ENCODE peak calls at places on chromosomes 5 and 9, in five cellular contexts. Y is mesendoderm, D is H9, Z is H1, X is IMR-90. U is an unnamed sample.

GRCh38 chr5:120769291-120769872 is 305.3 kb downstream of the PRR16 start:
- DNase-seq in Y (no peak), D (no peak), Z (no peak), X (peak), U (no peak)

GRCh38 chr5:6291961-6292360 is 86.4 kb downstream of the MED10 start:
- DNase-seq in Y (peak), D (peak), Z (no peak), X (no peak), U (no peak)

GRCh38 chr5:68565427-68565826 is 349.9 kb downstream of the PIK3R1 start:
- DNase-seq in Y (no peak), D (no peak), Z (no peak), X (no peak), U (no peak)

GRCh38 chr5:141349917-141350619 is at the start of gene PCDHGB1:
- DNase-seq in Y (peak), D (peak), Z (no peak), X (peak), U (no peak)

GRCh38 chr9:93111371-93112115 is 15.5 kb downstream of the CARD19 start:
- DNase-seq in Y (no peak), D (no peak), Z (no peak), X (peak), U (no peak)

GRCh38 chr9:121557581-121558422 is 58.2 kb upstream of the GGTA1 start:
- DNase-seq in Y (peak), D (peak), Z (no peak), X (peak), U (peak)

GRCh38 chr5:110115485-110115884 is 425.8 kb downstream of the MAN2A1 start:
- DNase-seq in Y (no peak), D (no peak), Z (no peak), X (no peak), U (no peak)

GRCh38 chr5:88235346-88235745 is 33.3 kb downstream of the TMEM161B start:
- DNase-seq in Y (peak), D (no peak), Z (no peak), X (no peak), U (no peak)

GRCh38 chr9:114958021-114958846 is 27.8 kb upstream of the TNFSF8 start:
- DNase-seq in Y (no peak), D (no peak), Z (no peak), X (no peak), U (no peak)

GRCh38 chr5:1101991-1102713 is 9.7 kb downstream of the SLC12A7 start:
- DNase-seq in Y (peak), D (no peak), Z (no peak), X (peak), U (peak)

GRCh38 chr5:91168859-91169258 is 214.3 kb downstream of the ARRDC3 start:
- DNase-seq in Y (no peak), D (no peak), Z (no peak), X (no peak), U (no peak)

GRCh38 chr5:89276566-89277305 is 393.8 kb upstream of the MEF2C start:
- DNase-seq in Y (no peak), D (no peak), Z (no peak), X (peak), U (no peak)

GRCh38 chr5:7667216-7667767 is 183.6 kb downstream of the CFAP90 start:
- DNase-seq in Y (no peak), D (no peak), Z (no peak), X (no peak), U (no peak)

GRCh38 chr5:684771-685216 is 8.4 kb downstream of the TPPP start:
- DNase-seq in Y (no peak), D (peak), Z (no peak), X (no peak), U (no peak)

GRCh38 chr9:84271004-84271886 is 69.3 kb downstream of the SLC28A3 start:
- DNase-seq in Y (peak), D (peak), Z (no peak), X (peak), U (peak)

GRCh38 chr9:88873635-88874034 is 117.6 kb upstream of the S1PR3 start:
- DNase-seq in Y (no peak), D (no peak), Z (no peak), X (no peak), U (no peak)

GRCh38 chr5:16549491-16550233 is 67.1 kb downstream of the RETREG1 start:
- DNase-seq in Y (no peak), D (no peak), Z (no peak), X (no peak), U (no peak)

GRCh38 chr9:6194934-6195333 is 20.7 kb upstream of the IL33 start:
- DNase-seq in Y (peak), D (no peak), Z (no peak), X (no peak), U (no peak)

GRCh38 chr5:150410524-150411244 is 2.0 kb downstream of the CD74 start:
- DNase-seq in Y (peak), D (peak), Z (no peak), X (peak), U (peak)

GRCh38 chr5:150658699-150659265 is 2.3 kb upstream of the MYOZ3 start:
- DNase-seq in Y (no peak), D (peak), Z (no peak), X (no peak), U (no peak)

GRCh38 chr5:102663771-102664530 is 91.2 kb upstream of the PAM start:
- DNase-seq in Y (no peak), D (no peak), Z (no peak), X (no peak), U (no peak)

GRCh38 chr9:127121628-127122175 is 733 bp downstream of the ANGPTL2 start:
- DNase-seq in Y (peak), D (peak), Z (no peak), X (peak), U (peak)

GRCh38 chr9:29775491-29775890 is 2202.2 kb upstream of the C9orf72 start:
- DNase-seq in Y (no peak), D (no peak), Z (no peak), X (no peak), U (no peak)

GRCh38 chr5:100188339-100188738 is 346.8 kb upstream of the FAM174A start:
- DNase-seq in Y (no peak), D (no peak), Z (no peak), X (no peak), U (no peak)

GRCh38 chr5:163696270-163696887 is 191.0 kb downstream of the MAT2B start:
- DNase-seq in Y (peak), D (peak), Z (peak), X (peak), U (peak)

GRCh38 chr9:107883496-107884120 is 394.0 kb upstream of the KLF4 start:
- DNase-seq in Y (no peak), D (no peak), Z (no peak), X (no peak), U (no peak)

GRCh38 chr5:178545941-178546674 is 44.1 kb downstream of the COL23A1 start:
- DNase-seq in Y (no peak), D (no peak), Z (no peak), X (no peak), U (no peak)

GRCh38 chr9:113520109-113520642 is 56.6 kb downstream of the RGS3 start:
- DNase-seq in Y (no peak), D (no peak), Z (no peak), X (peak), U (no peak)

GRCh38 chr5:158877706-158878105 is 222.0 kb downstream of the EBF1 start:
- DNase-seq in Y (no peak), D (no peak), Z (no peak), X (no peak), U (no peak)

GRCh38 chr5:177131352-177131710 is 2.2 kb upstream of the NSD1 start:
- DNase-seq in Y (no peak), D (no peak), Z (no peak), X (no peak), U (no peak)

GRCh38 chr5:42912184-42912766 is 100.6 kb upstream of the SELENOP start:
- DNase-seq in Y (peak), D (no peak), Z (no peak), X (peak), U (no peak)

GRCh38 chr5:176405656-176406435 is 10.5 kb downstream of the CLTB start:
- DNase-seq in Y (peak), D (peak), Z (no peak), X (no peak), U (no peak)

GRCh38 chr9:14043491-14043890 is 270.4 kb downstream of the NFIB start:
- DNase-seq in Y (no peak), D (no peak), Z (no peak), X (no peak), U (no peak)

GRCh38 chr5:116084231-116084630 is 594 bp upstream of the COMMD10 start:
- DNase-seq in Y (peak), D (no peak), Z (no peak), X (peak), U (no peak)

GRCh38 chr5:74641778-74642542 is 1.4 kb upstream of the ENC1 start:
- DNase-seq in Y (peak), D (no peak), Z (no peak), X (peak), U (peak)

GRCh38 chr9:4855861-4856260 is 63.1 kb downstream of the RCL1 start:
- DNase-seq in Y (no peak), D (no peak), Z (no peak), X (peak), U (no peak)

GRCh38 chr5:143561248-143561647 is 157.8 kb upstream of the NR3C1 start:
- DNase-seq in Y (no peak), D (no peak), Z (no peak), X (no peak), U (no peak)

GRCh38 chr5:79954620-79955019 is 36.4 kb downstream of the MTX3 start:
- DNase-seq in Y (no peak), D (no peak), Z (no peak), X (peak), U (no peak)

GRCh38 chr9:124814178-124814535 is 37.2 kb downstream of the OLFML2A start:
- DNase-seq in Y (no peak), D (no peak), Z (no peak), X (no peak), U (no peak)
- H2BK120ac ChIP-seq in Y (no peak), D (no peak), Z (no peak), X (peak), U (no peak)

DNA sequence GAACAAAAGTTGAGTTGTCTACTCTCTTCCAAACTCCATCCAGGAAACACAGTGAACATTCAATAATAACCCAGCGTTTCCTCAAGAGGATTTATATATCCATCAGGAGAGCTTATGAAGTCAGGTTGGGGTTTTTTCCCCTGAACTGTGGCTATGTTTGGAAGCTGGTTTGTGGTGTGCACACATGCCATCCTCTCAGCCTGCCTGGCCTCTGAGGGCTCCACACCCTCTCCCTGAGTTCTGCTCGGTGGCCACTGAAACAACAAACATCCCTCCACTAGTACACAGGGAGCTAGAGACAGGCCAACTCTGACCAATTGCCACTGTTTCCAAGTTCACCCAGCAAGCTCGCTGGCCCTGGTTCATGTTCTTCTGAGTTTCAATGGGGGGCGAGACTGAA is 35.7 kb downstream of the SMIM23 start:
- DNase-seq in Y (no peak), D (no peak), Z (no peak), X (no peak), U (no peak)
- H3K23ac ChIP-seq in Y (no peak), D (no peak), Z (no peak), X (no peak), U (no peak)

GRCh38 chr9:79542735-79543504 is 28.8 kb upstream of the TLE4 start:
- DNase-seq in Y (peak), D (no peak), Z (no peak), X (no peak), U (no peak)

GRCh38 chr9:79535534-79535933 is 36.2 kb upstream of the TLE4 start:
- DNase-seq in Y (no peak), D (no peak), Z (no peak), X (no peak), U (no peak)

DNA sequence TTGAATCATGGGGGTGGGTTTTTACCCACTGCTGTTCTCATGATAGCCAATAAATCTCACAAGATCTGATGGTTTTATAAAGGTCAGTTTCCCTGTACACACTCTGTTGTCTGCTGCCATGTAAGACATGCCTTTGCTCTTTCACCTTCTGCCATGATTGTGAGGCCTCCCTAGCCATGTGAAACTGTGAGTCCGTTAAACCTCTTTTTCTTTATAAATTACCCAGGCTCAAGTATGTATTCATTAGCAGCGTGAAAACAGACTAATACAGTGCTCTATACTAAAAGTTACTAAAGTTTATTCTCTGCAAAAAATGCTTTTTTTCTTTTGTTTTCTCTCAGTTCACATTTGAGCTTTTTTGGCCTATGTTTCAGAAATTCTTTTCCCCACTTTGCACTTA is 33.9 kb upstream of the TLE4 start:
- DNase-seq in Y (no peak), D (no peak), Z (no peak), X (no peak), U (no peak)
- H2BK120ac ChIP-seq in Y (no peak), D (no peak), Z (no peak), X (no peak), U (no peak)

GRCh38 chr9:19445452-19445851 is 36.6 kb downstream of the ACER2 start:
- DNase-seq in Y (no peak), D (no peak), Z (no peak), X (no peak), U (no peak)

GRCh38 chr9:19441730-19442129 is 32.9 kb downstream of the ACER2 start:
- DNase-seq in Y (no peak), D (no peak), Z (no peak), X (no peak), U (no peak)

GRCh38 chr9:19440823-19441580 is 32.2 kb downstream of the ACER2 start:
- DNase-seq in Y (no peak), D (no peak), Z (no peak), X (no peak), U (no peak)

GRCh38 chr9:19440376-19440775 is 31.6 kb downstream of the ACER2 start:
- DNase-seq in Y (no peak), D (no peak), Z (no peak), X (no peak), U (no peak)

GRCh38 chr9:19442240-19442639 is 33.4 kb downstream of the ACER2 start:
- DNase-seq in Y (no peak), D (no peak), Z (no peak), X (no peak), U (no peak)
- H3K23ac ChIP-seq in Y (no peak), D (no peak), Z (no peak), X (no peak), U (no peak)

GRCh38 chr5:133926489-133926878 is 41.9 kb downstream of the C5orf15 start:
- DNase-seq in Y (no peak), D (no peak), Z (no peak), X (no peak), U (no peak)

GRCh38 chr5:133924221-133924920 is 44.1 kb downstream of the C5orf15 start:
- DNase-seq in Y (peak), D (no peak), Z (no peak), X (no peak), U (no peak)

GRCh38 chr5:133926960-133927615 is 41.3 kb downstream of the C5orf15 start:
- DNase-seq in Y (no peak), D (no peak), Z (no peak), X (no peak), U (no peak)

GRCh38 chr5:133925866-133926488 is 42.4 kb downstream of the C5orf15 start:
- DNase-seq in Y (peak), D (no peak), Z (no peak), X (peak), U (no peak)

GRCh38 chr5:133925269-133925668 is 43.2 kb downstream of the C5orf15 start:
- DNase-seq in Y (no peak), D (no peak), Z (no peak), X (no peak), U (no peak)
- H2BK120ac ChIP-seq in Y (no peak), D (no peak), Z (no peak), X (no peak), U (no peak)

GRCh38 chr9:87097238-87097637 is 149.9 kb upstream of the GAS1 start:
- DNase-seq in Y (no peak), D (no peak), Z (no peak), X (no peak), U (no peak)
- H3K23ac ChIP-seq in Y (no peak), D (no peak), Z (no peak), X (no peak), U (no peak)

U was measured in neuronal stem cell.